ENCODE peak calls at places on chromosome 19, in seven cellular contexts. R, Q, X, K, W, U and I are unnamed samples.

GRCh38 chr19:8610041-8610927 is at the start of gene ADAMTS10:
- DNase-seq in R (peak), Q (no peak), X (peak), K (no peak), W (no peak), U (peak), I (no peak)

GRCh38 chr19:45166723-45167252 is 6.0 kb upstream of the NKPD1 start:
- DNase-seq in R (no peak), Q (no peak), X (no peak), K (peak), W (no peak), U (no peak), I (no peak)

GRCh38 chr19:37413243-37414084 is 42.6 kb downstream of the ZNF527 start:
- DNase-seq in R (no peak), Q (no peak), X (no peak), K (no peak), W (no peak), U (no peak), I (no peak)

GRCh38 chr19:6717036-6717435 is 3.4 kb downstream of the C3 start:
- DNase-seq in R (no peak), Q (no peak), X (no peak), K (no peak), W (no peak), U (no peak), I (no peak)

GRCh38 chr19:7654401-7654800 is 14.4 kb upstream of the RETN start:
- DNase-seq in R (no peak), Q (no peak), X (no peak), K (no peak), W (no peak), U (no peak), I (no peak)

GRCh38 chr19:5022066-5022860 is 53.4 kb downstream of the KDM4B start:
- DNase-seq in R (no peak), Q (no peak), X (no peak), K (no peak), W (no peak), U (no peak), I (no peak)

GRCh38 chr19:13990085-13990484 is 16.0 kb downstream of the RFX1 start:
- DNase-seq in R (no peak), Q (no peak), X (no peak), K (no peak), W (no peak), U (no peak), I (no peak)

GRCh38 chr19:2768365-2769132 is 14.5 kb downstream of the SGTA start:
- DNase-seq in R (no peak), Q (no peak), X (no peak), K (no peak), W (no peak), U (no peak), I (no peak)

GRCh38 chr19:13118424-13119193 is 545 bp downstream of the NACC1 start:
- DNase-seq in R (peak), Q (no peak), X (no peak), K (peak), W (peak), U (no peak), I (peak)

GRCh38 chr19:6185093-6185824 is 49.8 kb downstream of the ACSBG2 start:
- DNase-seq in R (no peak), Q (no peak), X (no peak), K (no peak), W (no peak), U (no peak), I (no peak)

GRCh38 chr19:34034318-34034846 is 137.9 kb upstream of the LSM14A start:
- DNase-seq in R (no peak), Q (no peak), X (no peak), K (no peak), W (no peak), U (no peak), I (no peak)

GRCh38 chr19:5828661-5829566 is 10.6 kb downstream of the FUT6 start:
- DNase-seq in R (peak), Q (peak), X (no peak), K (peak), W (no peak), U (no peak), I (peak)

GRCh38 chr19:31340059-31341025 is 8.9 kb downstream of the TSHZ3 start:
- DNase-seq in R (no peak), Q (no peak), X (peak), K (no peak), W (no peak), U (no peak), I (no peak)

GRCh38 chr19:39237200-39238184 is 7.3 kb downstream of the IFNL3 start:
- DNase-seq in R (peak), Q (no peak), X (peak), K (no peak), W (peak), U (peak), I (peak)

GRCh38 chr19:43505186-43505456 is 575 bp upstream of the PHLDB3 start:
- DNase-seq in R (no peak), Q (no peak), X (no peak), K (no peak), W (no peak), U (no peak), I (no peak)

GRCh38 chr19:18939922-18940775 is 868 bp downstream of the HOMER3 start:
- DNase-seq in R (peak), Q (no peak), X (no peak), K (no peak), W (peak), U (no peak), I (no peak)

GRCh38 chr19:13103961-13104847 is 1.5 kb upstream of the LYL1 start:
- DNase-seq in R (peak), Q (no peak), X (peak), K (no peak), W (no peak), U (peak), I (no peak)

GRCh38 chr19:18868380-18869230 is 27.4 kb downstream of the CERS1 start:
- DNase-seq in R (no peak), Q (no peak), X (no peak), K (no peak), W (no peak), U (no peak), I (no peak)